ENCODE peak calls at places on chromosomes 5 and 9, in nine cellular contexts. X is stimulated activated CD8-positive, alpha-beta memory T cell treated with anti-CD3 and anti-CD28 coated beads, Interleukin-15, amount 100 ng/mL, for 1 hour; B is foreskin fibroblast; E is naive thymus-derived CD8-positive, alpha-beta T cell; N is H7; H is stimulated activated naive CD4-positive, alpha-beta T cell treated with Interleukin-2 at 50 U/mL for 16 hours; Y is SHP77; S is NCI-H446; O is ovary. F is an unnamed sample.

GRCh38 chr9:34463098-34463900 is 4.7 kb downstream of the DNAI1 start:
- DNase-seq in Y (no peak), H (peak; percentile 42), X (no peak), N (no peak), S (peak; percentile 81), B (peak; percentile 68), O (no peak), E (no peak), F (no peak)

GRCh38 chr9:83280259-83280658 is 217.3 kb upstream of the RASEF start:
- DNase-seq in S (no peak), Y (no peak), N (no peak), B (peak; percentile 47), X (no peak), O (no peak), H (no peak), E (no peak), F (no peak)

GRCh38 chr5:132363431-132364112 is 5.9 kb upstream of the SLC22A5 start:
- DNase-seq in E (no peak), X (no peak), H (no peak), N (no peak), Y (no peak), O (no peak), B (peak; percentile 89), S (peak; percentile 84), F (peak; percentile 67)

GRCh38 chr9:89740722-89741121 is 135.9 kb downstream of the GADD45G start:
- DNase-seq in X (no peak), N (no peak), S (no peak), E (peak; percentile 4), B (no peak), H (no peak), Y (no peak), O (no peak), F (no peak)

GRCh38 chr5:126875303-126875785 is 98.4 kb downstream of the LMNB1 start:
- DNase-seq in O (no peak), B (no peak), E (no peak), S (no peak), X (no peak), H (no peak), N (no peak), Y (no peak), F (no peak)

GRCh38 chr5:148809781-148810524 is 16.5 kb upstream of the ADRB2 start:
- DNase-seq in B (no peak), N (no peak), X (no peak), S (peak; percentile 30), O (no peak), H (no peak), Y (no peak), E (no peak), F (no peak)

GRCh38 chr5:87399720-87400119 is 13.0 kb downstream of the CCNH start:
- DNase-seq in O (no peak), H (no peak), X (no peak), S (no peak), Y (no peak), B (no peak), E (no peak), N (no peak), F (no peak)

GRCh38 chr5:80763211-80763610 is 108.4 kb upstream of the DHFR start:
- DNase-seq in N (no peak), O (no peak), B (no peak), X (no peak), S (peak; percentile 4), E (no peak), Y (no peak), H (no peak), F (no peak)

GRCh38 chr9:90642570-90643539 is at the start of gene DIRAS2:
- DNase-seq in S (peak; percentile 67), H (no peak), X (no peak), O (no peak), E (no peak), Y (peak; percentile 95), B (peak; percentile 9), N (peak; percentile 84), F (peak; percentile 68)

GRCh38 chr9:105842023-105842644 is 147.8 kb downstream of the TMEM38B start:
- DNase-seq in S (peak; percentile 41), N (peak; percentile 46), B (peak; percentile 19), H (no peak), O (no peak), Y (no peak), X (no peak), E (peak; percentile 28), F (no peak)

GRCh38 chr9:2623046-2623865 is 1.7 kb downstream of the VLDLR start:
- DNase-seq in B (peak; percentile 26), Y (peak; percentile 12), N (peak; percentile 60), E (no peak), H (no peak), O (peak; percentile 79), S (no peak), X (no peak), F (peak; percentile 64)

GRCh38 chr5:172504736-172505402 is 50.5 kb upstream of the SH3PXD2B start:
- DNase-seq in B (no peak), X (no peak), H (no peak), S (no peak), N (no peak), O (peak; percentile 76), E (no peak), Y (no peak), F (peak; percentile 44)

GRCh38 chr5:175876107-175876506 is 4.7 kb downstream of the CPLX2 start:
- DNase-seq in N (no peak), S (no peak), O (no peak), E (no peak), Y (no peak), H (no peak), X (no peak), B (no peak), F (no peak)

GRCh38 chr5:93035194-93035593 is 545.8 kb downstream of the NR2F1-AS1 start:
- DNase-seq in S (no peak), E (no peak), N (no peak), X (no peak), O (no peak), B (no peak), Y (no peak), H (no peak), F (no peak)

GRCh38 chr9:105297442-105298097 is 53.1 kb downstream of the SLC44A1 start:
- DNase-seq in S (no peak), Y (no peak), N (no peak), O (no peak), B (no peak), H (no peak), X (no peak), E (no peak), F (no peak)

GRCh38 chr5:123365163-123365562 is 58.0 kb downstream of the CEP120 start:
- DNase-seq in Y (no peak), E (no peak), O (no peak), N (no peak), H (no peak), B (no peak), S (no peak), X (no peak), F (no peak)

GRCh38 chr9:136521541-136521940 is 24.3 kb downstream of the NOTCH1 start:
- DNase-seq in H (no peak), B (no peak), X (no peak), O (no peak), E (no peak), N (peak; percentile 65), S (no peak), Y (no peak), F (no peak)

GRCh38 chr9:89533396-89534187 is 35.7 kb upstream of the SEMA4D start:
- DNase-seq in X (no peak), O (no peak), S (no peak), N (no peak), E (no peak), Y (no peak), H (no peak), B (no peak), F (no peak)

GRCh38 chr9:14349141-14349817 is 35.3 kb upstream of the NFIB start:
- DNase-seq in N (peak; percentile 42), O (no peak), Y (no peak), H (no peak), E (no peak), B (no peak), S (peak; percentile 99), X (no peak), F (no peak)

GRCh38 chr5:105172918-105173317 is 1610.3 kb upstream of the NUDT12 start:
- DNase-seq in Y (no peak), N (no peak), O (no peak), B (no peak), X (no peak), H (no peak), E (no peak), S (no peak), F (no peak)

GRCh38 chr5:89065919-89066318 is 182.9 kb upstream of the MEF2C start:
- DNase-seq in X (no peak), E (no peak), Y (no peak), N (no peak), S (no peak), B (no peak), H (no peak), O (no peak), F (no peak)

GRCh38 chr5:4544049-4544675 is 596.0 kb upstream of the ADAMTS16 start:
- DNase-seq in E (no peak), X (no peak), H (no peak), S (no peak), O (no peak), N (peak; percentile 28), B (no peak), Y (no peak), F (no peak)

GRCh38 chr9:4508246-4508906 is 18.1 kb downstream of the SLC1A1 start:
- DNase-seq in S (no peak), E (no peak), N (no peak), H (no peak), B (peak; percentile 53), Y (no peak), X (no peak), O (no peak), F (no peak)

GRCh38 chr5:61347088-61347487 is 15.0 kb downstream of the ZSWIM6 start:
- DNase-seq in S (no peak), N (no peak), O (no peak), H (no peak), Y (no peak), X (no peak), B (peak; percentile 37), E (no peak), F (no peak)

GRCh38 chr5:5298841-5299543 is 123.5 kb upstream of the ICE1 start:
- DNase-seq in H (no peak), O (no peak), N (no peak), E (no peak), S (no peak), Y (peak; percentile 36), X (no peak), B (no peak), F (no peak)

GRCh38 chr5:174412941-174413340 is 311.4 kb upstream of the MSX2 start:
- DNase-seq in O (no peak), B (no peak), X (no peak), E (no peak), S (no peak), H (no peak), Y (no peak), N (no peak), F (peak; percentile 10)

GRCh38 chr5:123803359-123803758 is 291.4 kb downstream of the CSNK1G3 start:
- DNase-seq in B (no peak), Y (no peak), S (no peak), E (no peak), X (no peak), H (no peak), O (no peak), N (no peak), F (no peak)

GRCh38 chr9:18632624-18633407 is 158.9 kb downstream of the ADAMTSL1 start:
- DNase-seq in N (no peak), Y (no peak), O (no peak), E (no peak), B (peak; percentile 84), H (no peak), X (no peak), S (no peak), F (no peak)